ENCODE peak calls at places on chromosomes 4 and X, in eight cellular contexts. One of them, this sample, is unnamed.

GRCh38 chrX:8673211-8673610 is 58.7 kb downstream of the ANOS1 start:
- DNase-seq in Karpas-422: no peak
- DNase-seq in Panc1: no peak
- DNase-seq in sigmoid colon: no peak
- DNase-seq in NCI-H2081: no peak
- DNase-seq in osteocyte: no peak
- DNase-seq in lower leg skin: no peak
- DNase-seq in ureter: no peak
- DNase-seq in this sample: no peak

GRCh38 chr4:3871181-3871852 is 105.1 kb downstream of the ADRA2C start:
- DNase-seq in Karpas-422: no peak
- DNase-seq in Panc1: no peak
- DNase-seq in sigmoid colon: peak; percentile 56
- DNase-seq in NCI-H2081: peak; percentile 7
- DNase-seq in osteocyte: no peak
- DNase-seq in lower leg skin: no peak
- DNase-seq in ureter: no peak
- DNase-seq in this sample: no peak

GRCh38 chr4:132333723-132334045 is 815.4 kb upstream of the PCDH10 start:
- DNase-seq in Karpas-422: no peak
- DNase-seq in Panc1: no peak
- DNase-seq in sigmoid colon: no peak
- DNase-seq in NCI-H2081: no peak
- DNase-seq in osteocyte: no peak
- DNase-seq in lower leg skin: no peak
- DNase-seq in ureter: no peak
- DNase-seq in this sample: no peak

GRCh38 chrX:79365591-79365990 is 1.5 kb downstream of the ITM2A start:
- DNase-seq in Karpas-422: no peak
- DNase-seq in Panc1: no peak
- DNase-seq in sigmoid colon: no peak
- DNase-seq in NCI-H2081: no peak
- DNase-seq in osteocyte: no peak
- DNase-seq in lower leg skin: no peak
- DNase-seq in ureter: no peak
- DNase-seq in this sample: no peak

GRCh38 chrX:148947399-148948025 is 447.1 kb downstream of the AFF2 start:
- DNase-seq in Karpas-422: no peak
- DNase-seq in Panc1: no peak
- DNase-seq in sigmoid colon: no peak
- DNase-seq in NCI-H2081: no peak
- DNase-seq in osteocyte: no peak
- DNase-seq in lower leg skin: no peak
- DNase-seq in ureter: no peak
- DNase-seq in this sample: no peak

GRCh38 chr4:14064969-14065368 is 437.4 kb upstream of the BOD1L1 start:
- DNase-seq in Karpas-422: no peak
- DNase-seq in Panc1: no peak
- DNase-seq in sigmoid colon: no peak
- DNase-seq in NCI-H2081: no peak
- DNase-seq in osteocyte: no peak
- DNase-seq in lower leg skin: no peak
- DNase-seq in ureter: no peak
- DNase-seq in this sample: no peak

GRCh38 chr4:173529505-173530325 is at the start of gene HAND2:
- DNase-seq in Karpas-422: no peak
- DNase-seq in Panc1: no peak
- DNase-seq in sigmoid colon: peak; percentile 97
- DNase-seq in NCI-H2081: peak; percentile 54
- DNase-seq in osteocyte: peak; percentile 84
- DNase-seq in lower leg skin: peak; percentile 71
- DNase-seq in ureter: no peak
- DNase-seq in this sample: no peak

GRCh38 chr4:128461300-128462103 is 173.9 kb upstream of the PGRMC2 start:
- DNase-seq in Karpas-422: peak; percentile 96
- DNase-seq in Panc1: no peak
- DNase-seq in sigmoid colon: no peak
- DNase-seq in NCI-H2081: no peak
- DNase-seq in osteocyte: no peak
- DNase-seq in lower leg skin: no peak
- DNase-seq in ureter: peak; percentile 44
- DNase-seq in this sample: no peak

GRCh38 chr4:173167793-173168395 is 717 bp upstream of the GALNT7 start:
- DNase-seq in Karpas-422: peak; percentile 69
- DNase-seq in Panc1: no peak
- DNase-seq in sigmoid colon: peak; percentile 67
- DNase-seq in NCI-H2081: peak; percentile 38
- DNase-seq in osteocyte: no peak
- DNase-seq in lower leg skin: no peak
- DNase-seq in ureter: peak; percentile 45
- DNase-seq in this sample: no peak

GRCh38 chr4:105944535-105944934 is 49.3 kb downstream of the NPNT start:
- DNase-seq in Karpas-422: no peak
- DNase-seq in Panc1: no peak
- DNase-seq in sigmoid colon: no peak
- DNase-seq in NCI-H2081: no peak
- DNase-seq in osteocyte: no peak
- DNase-seq in lower leg skin: no peak
- DNase-seq in ureter: no peak
- DNase-seq in this sample: no peak

GRCh38 chr4:112853662-112854256 is 195.7 kb upstream of the ANK2 start:
- DNase-seq in Karpas-422: peak; percentile 47
- DNase-seq in Panc1: no peak
- DNase-seq in sigmoid colon: no peak
- DNase-seq in NCI-H2081: no peak
- DNase-seq in osteocyte: no peak
- DNase-seq in lower leg skin: no peak
- DNase-seq in ureter: no peak
- DNase-seq in this sample: no peak

GRCh38 chrX:117972681-117973080 is 143.9 kb downstream of the KLHL13 start:
- DNase-seq in Karpas-422: no peak
- DNase-seq in Panc1: no peak
- DNase-seq in sigmoid colon: no peak
- DNase-seq in NCI-H2081: peak; percentile 56
- DNase-seq in osteocyte: no peak
- DNase-seq in lower leg skin: no peak
- DNase-seq in ureter: no peak
- DNase-seq in this sample: no peak

GRCh38 chrX:152897216-152898144 is at the start of gene ZNF185:
- DNase-seq in Karpas-422: no peak
- DNase-seq in Panc1: no peak
- DNase-seq in sigmoid colon: no peak
- DNase-seq in NCI-H2081: no peak
- DNase-seq in osteocyte: no peak
- DNase-seq in lower leg skin: no peak
- DNase-seq in ureter: peak; percentile 76
- DNase-seq in this sample: no peak

GRCh38 chr4:141339966-141340365 is 119.3 kb downstream of the ZNF330 start:
- DNase-seq in Karpas-422: no peak
- DNase-seq in Panc1: no peak
- DNase-seq in sigmoid colon: no peak
- DNase-seq in NCI-H2081: no peak
- DNase-seq in osteocyte: no peak
- DNase-seq in lower leg skin: no peak
- DNase-seq in ureter: no peak
- DNase-seq in this sample: no peak

GRCh38 chrX:39309721-39310152 is 508.5 kb downstream of the MID1IP1 start:
- DNase-seq in Karpas-422: no peak
- DNase-seq in Panc1: no peak
- DNase-seq in sigmoid colon: no peak
- DNase-seq in NCI-H2081: no peak
- DNase-seq in osteocyte: no peak
- DNase-seq in lower leg skin: no peak
- DNase-seq in ureter: no peak
- DNase-seq in this sample: no peak

GRCh38 chr4:170476351-170476750 is 386.6 kb upstream of the AADAT start:
- DNase-seq in Karpas-422: no peak
- DNase-seq in Panc1: no peak
- DNase-seq in sigmoid colon: no peak
- DNase-seq in NCI-H2081: no peak
- DNase-seq in osteocyte: no peak
- DNase-seq in lower leg skin: no peak
- DNase-seq in ureter: no peak
- DNase-seq in this sample: no peak

GRCh38 chr4:10108391-10108790 is 8.2 kb downstream of the WDR1 start:
- DNase-seq in Karpas-422: no peak
- DNase-seq in Panc1: no peak
- DNase-seq in sigmoid colon: no peak
- DNase-seq in NCI-H2081: no peak
- DNase-seq in osteocyte: no peak
- DNase-seq in lower leg skin: no peak
- DNase-seq in ureter: no peak
- DNase-seq in this sample: no peak

GRCh38 chrX:143095311-143095710 is 69.6 kb downstream of the SPANXN4 start:
- DNase-seq in Karpas-422: no peak
- DNase-seq in Panc1: no peak
- DNase-seq in sigmoid colon: no peak
- DNase-seq in NCI-H2081: no peak
- DNase-seq in osteocyte: no peak
- DNase-seq in lower leg skin: no peak
- DNase-seq in ureter: no peak
- DNase-seq in this sample: no peak

GRCh38 chrX:40157228-40158035 is 59.7 kb upstream of the BCOR start:
- DNase-seq in Karpas-422: no peak
- DNase-seq in Panc1: no peak
- DNase-seq in sigmoid colon: no peak
- DNase-seq in NCI-H2081: no peak
- DNase-seq in osteocyte: no peak
- DNase-seq in lower leg skin: no peak
- DNase-seq in ureter: no peak
- DNase-seq in this sample: no peak

GRCh38 chr4:20181926-20182325 is 69.8 kb upstream of the SLIT2 start:
- DNase-seq in Karpas-422: no peak
- DNase-seq in Panc1: no peak
- DNase-seq in sigmoid colon: no peak
- DNase-seq in NCI-H2081: no peak
- DNase-seq in osteocyte: no peak
- DNase-seq in lower leg skin: no peak
- DNase-seq in ureter: no peak
- DNase-seq in this sample: no peak

GRCh38 chrX:109943092-109943739 is 59.7 kb upstream of the TMEM164 start:
- DNase-seq in Karpas-422: no peak
- DNase-seq in Panc1: no peak
- DNase-seq in sigmoid colon: no peak
- DNase-seq in NCI-H2081: no peak
- DNase-seq in osteocyte: no peak
- DNase-seq in lower leg skin: no peak
- DNase-seq in ureter: no peak
- DNase-seq in this sample: no peak

GRCh38 chr4:162506253-162506652 is 342.5 kb upstream of the FSTL5 start:
- DNase-seq in Karpas-422: no peak
- DNase-seq in Panc1: no peak
- DNase-seq in sigmoid colon: no peak
- DNase-seq in NCI-H2081: no peak
- DNase-seq in osteocyte: no peak
- DNase-seq in lower leg skin: no peak
- DNase-seq in ureter: no peak
- DNase-seq in this sample: no peak

GRCh38 chr4:168411318-168412150 is 68.8 kb downstream of the DDX60L start:
- DNase-seq in Karpas-422: no peak
- DNase-seq in Panc1: no peak
- DNase-seq in sigmoid colon: no peak
- DNase-seq in NCI-H2081: no peak
- DNase-seq in osteocyte: no peak
- DNase-seq in lower leg skin: no peak
- DNase-seq in ureter: no peak
- DNase-seq in this sample: no peak

GRCh38 chr4:151730003-151730559 is 30.7 kb downstream of the GATB start:
- DNase-seq in Karpas-422: no peak
- DNase-seq in Panc1: no peak
- DNase-seq in sigmoid colon: no peak
- DNase-seq in NCI-H2081: no peak
- DNase-seq in osteocyte: no peak
- DNase-seq in lower leg skin: peak; percentile 59
- DNase-seq in ureter: no peak
- DNase-seq in this sample: peak; percentile 37

GRCh38 chrX:96835660-96836289 is 47.9 kb upstream of the RPA4 start:
- DNase-seq in Karpas-422: no peak
- DNase-seq in Panc1: no peak
- DNase-seq in sigmoid colon: no peak
- DNase-seq in NCI-H2081: no peak
- DNase-seq in osteocyte: no peak
- DNase-seq in lower leg skin: no peak
- DNase-seq in ureter: no peak
- DNase-seq in this sample: no peak

GRCh38 chr4:16890651-16891050 is 7.8 kb downstream of the LDB2 start:
- DNase-seq in Karpas-422: no peak
- DNase-seq in Panc1: no peak
- DNase-seq in sigmoid colon: no peak
- DNase-seq in NCI-H2081: no peak
- DNase-seq in osteocyte: no peak
- DNase-seq in lower leg skin: no peak
- DNase-seq in ureter: no peak
- DNase-seq in this sample: no peak

GRCh38 chrX:39504227-39504626 is 593.5 kb downstream of the BCOR start:
- DNase-seq in Karpas-422: no peak
- DNase-seq in Panc1: no peak
- DNase-seq in sigmoid colon: no peak
- DNase-seq in NCI-H2081: no peak
- DNase-seq in osteocyte: no peak
- DNase-seq in lower leg skin: no peak
- DNase-seq in ureter: no peak
- DNase-seq in this sample: no peak

GRCh38 chr4:96379524-96379923 is 539.6 kb downstream of the PDHA2 start:
- DNase-seq in Karpas-422: no peak
- DNase-seq in Panc1: no peak
- DNase-seq in sigmoid colon: no peak
- DNase-seq in NCI-H2081: no peak
- DNase-seq in osteocyte: no peak
- DNase-seq in lower leg skin: no peak
- DNase-seq in ureter: no peak
- DNase-seq in this sample: no peak

GRCh38 chr4:133156096-133156495 is 7.0 kb downstream of the PCDH10 start:
- DNase-seq in Karpas-422: no peak
- DNase-seq in Panc1: no peak
- DNase-seq in sigmoid colon: no peak
- DNase-seq in NCI-H2081: no peak
- DNase-seq in osteocyte: no peak
- DNase-seq in lower leg skin: no peak
- DNase-seq in ureter: no peak
- DNase-seq in this sample: peak; percentile 91